ENCODE peak calls at places on chromosomes 5 and 9, in four cellular contexts. E, D, W and A are unnamed samples.

GRCh38 chr5:160287378-160288051 is 24.8 kb downstream of the CCNJL start:
- DNase-seq in E (peak), D (no peak), W (no peak), A (no peak)

GRCh38 chr5:4700082-4700481 is 440.0 kb upstream of the ADAMTS16 start:
- DNase-seq in E (peak), D (peak), W (no peak), A (no peak)

GRCh38 chr5:108382784-108383358 is 973 bp upstream of the FBXL17 start:
- DNase-seq in E (no peak), D (no peak), W (no peak), A (no peak)

GRCh38 chr5:165594693-165595092 is 2089.3 kb downstream of the MAT2B start:
- DNase-seq in E (no peak), D (no peak), W (no peak), A (no peak)

GRCh38 chr5:58259685-58260152 is 200.2 kb downstream of the PLK2 start:
- DNase-seq in E (no peak), D (no peak), W (no peak), A (no peak)

GRCh38 chr5:6649186-6649585 is 15.9 kb downstream of the SRD5A1 start:
- DNase-seq in E (no peak), D (no peak), W (no peak), A (no peak)

GRCh38 chr9:4490705-4491620 is 695 bp downstream of the SLC1A1 start:
- DNase-seq in E (peak), D (no peak), W (no peak), A (no peak)

GRCh38 chr5:76590027-76590426 is 33.2 kb downstream of the F2RL2 start:
- DNase-seq in E (no peak), D (no peak), W (no peak), A (no peak)

GRCh38 chr5:102867999-102868662 is 113.0 kb downstream of the PAM start:
- DNase-seq in E (no peak), D (no peak), W (no peak), A (no peak)

GRCh38 chr5:162672030-162672429 is 604.5 kb downstream of the GABRG2 start:
- DNase-seq in E (no peak), D (no peak), W (no peak), A (no peak)

GRCh38 chr5:139137703-139138102 is 60.5 kb downstream of the SIL1 start:
- DNase-seq in E (no peak), D (peak), W (no peak), A (no peak)

GRCh38 chr5:138177936-138178515 is 404 bp downstream of the BRD8 start:
- DNase-seq in E (peak), D (peak), W (peak), A (no peak)

GRCh38 chr5:17184596-17184995 is 32.8 kb upstream of the BASP1 start:
- DNase-seq in E (no peak), D (no peak), W (no peak), A (no peak)

GRCh38 chr5:106072208-106072607 is 1598.5 kb downstream of the EFNA5 start:
- DNase-seq in E (no peak), D (no peak), W (no peak), A (no peak)

GRCh38 chr5:93995126-93995621 is 253.8 kb upstream of the POU5F2 start:
- DNase-seq in E (no peak), D (no peak), W (no peak), A (no peak)

GRCh38 chr5:6573651-6574101 is 59.2 kb downstream of the NSUN2 start:
- DNase-seq in E (no peak), D (no peak), W (no peak), A (no peak)

GRCh38 chr5:122149691-122150090 is 20.3 kb downstream of the ZNF474 start:
- DNase-seq in E (no peak), D (no peak), W (no peak), A (no peak)

GRCh38 chr9:21789541-21790037 is 12.8 kb upstream of the MTAP start:
- DNase-seq in E (peak), D (peak), W (peak), A (no peak)

GRCh38 chr9:88179080-88179521 is 40.8 kb upstream of the SPATA31C2 start:
- DNase-seq in E (no peak), D (peak), W (no peak), A (no peak)

GRCh38 chr9:121944741-121945191 is 148.3 kb downstream of the TTLL11 start:
- DNase-seq in E (no peak), D (no peak), W (no peak), A (no peak)

GRCh38 chr5:98941131-98941883 is 12.5 kb upstream of the CHD1 start:
- DNase-seq in E (no peak), D (no peak), W (no peak), A (no peak)

GRCh38 chr5:140367631-140368013 is 7.6 kb downstream of the SLC4A9 start:
- DNase-seq in E (no peak), D (no peak), W (no peak), A (no peak)

GRCh38 chr9:98057095-98057799 is 715 bp downstream of the NANS start:
- DNase-seq in E (no peak), D (peak), W (no peak), A (no peak)

GRCh38 chr5:61167382-61167781 is 5.1 kb upstream of the SMIM15 start:
- DNase-seq in E (no peak), D (no peak), W (no peak), A (no peak)

GRCh38 chr9:15101046-15101445 is 190.8 kb upstream of the FREM1 start:
- DNase-seq in E (no peak), D (no peak), W (no peak), A (no peak)